ENCODE peak calls at places on chromosomes 11 and 22, in five cellular contexts. R is upper lobe of right lung, W is adrenal gland, F is PC-3, Q is HepG2. I is an unnamed sample. For H3K27me3 and H3K4me1, the result is how much of the 10 kb centered on the place peaks cover.

GRCh38 chr11:62497132-62497915 is 49.3 kb downstream of the AHNAK start:
- DNase-seq in R (no peak), W (no peak), F (peak), Q (peak), I (no peak)

GRCh38 chr22:26673485-26673884 is 16.1 kb downstream of the MIAT start:
- DNase-seq in R (no peak), W (no peak), F (peak), Q (no peak), I (no peak)

GRCh38 chr22:49894321-49895072 is 23.7 kb downstream of the ALG12 start:
- DNase-seq in R (peak), W (no peak), F (no peak), Q (no peak), I (no peak)

GRCh38 chr11:78354741-78355705 is 62.6 kb downstream of the GAB2 start:
- DNase-seq in R (peak), W (no peak), F (no peak), Q (no peak), I (no peak)

GRCh38 chr22:49196046-49196511 is 631.6 kb downstream of the BRD1 start:
- DNase-seq in R (no peak), W (no peak), F (no peak), Q (no peak), I (no peak)

GRCh38 chr11:87300640-87301381 is 263.1 kb downstream of the TMEM135 start:
- DNase-seq in R (no peak), W (no peak), F (peak), Q (no peak), I (no peak)

GRCh38 chr22:35758394-35758793 is 40.7 kb downstream of the APOL5 start:
- DNase-seq in R (no peak), W (no peak), F (no peak), Q (no peak), I (no peak)

GRCh38 chr11:92596596-92597317 is 372.1 kb downstream of the FAT3 start:
- DNase-seq in R (no peak), W (no peak), F (no peak), Q (no peak), I (no peak)

GRCh38 chr11:111761056-111761455 is 5.1 kb downstream of the PPP2R1B start:
- DNase-seq in R (no peak), W (no peak), F (no peak), Q (no peak), I (no peak)

GRCh38 chr11:18731949-18732821 is 6.2 kb upstream of the IGSF22 start:
- DNase-seq in R (no peak), W (peak), F (peak), Q (no peak), I (peak)

GRCh38 chr11:102950622-102951081 is 4.9 kb downstream of the MMP13 start:
- DNase-seq in R (no peak), W (no peak), F (peak), Q (no peak), I (no peak)

GRCh38 chr11:116502641-116503061 is 270.1 kb downstream of the BUD13 start:
- DNase-seq in R (no peak), W (no peak), F (no peak), Q (no peak), I (no peak)

GRCh38 chr11:4766420-4767043 is 3.2 kb downstream of the OR51F1 start:
- DNase-seq in R (no peak), W (no peak), F (no peak), Q (no peak), I (no peak)

GRCh38 chr22:49540084-49540483 is 287.6 kb downstream of the BRD1 start:
- DNase-seq in R (peak), W (no peak), F (no peak), Q (no peak), I (no peak)

GRCh38 chr11:62600367-62601113 is 1.1 kb downstream of the MTA2 start:
- DNase-seq in R (no peak), W (no peak), F (no peak), Q (no peak), I (no peak)

GRCh38 chr11:132718711-132719641 is 813.3 kb downstream of the OPCML start:
- DNase-seq in R (no peak), W (no peak), F (no peak), Q (no peak), I (no peak)

GRCh38 chr11:72333657-72334056 is 89.7 kb upstream of the PHOX2A start:
- DNase-seq in R (no peak), W (no peak), F (no peak), Q (no peak), I (peak)

GRCh38 chr11:75467311-75467710 is 34.3 kb upstream of the KLHL35 start:
- DNase-seq in R (no peak), W (no peak), F (no peak), Q (no peak), I (no peak)

GRCh38 chr11:32433249-32434115 is 1.9 kb downstream of the WT1 start:
- DNase-seq in R (no peak), W (no peak), F (no peak), Q (no peak), I (no peak)

GRCh38 chr11:84780689-84781293 is 846.4 kb downstream of the DLG2 start:
- DNase-seq in R (no peak), W (no peak), F (peak), Q (peak), I (peak)

GRCh38 chr11:71158936-71159335 is 93.4 kb downstream of the SHANK2 start:
- DNase-seq in R (no peak), W (no peak), F (no peak), Q (no peak), I (no peak)

GRCh38 chr11:110522456-110522855 is 92.7 kb downstream of the FDX1 start:
- DNase-seq in R (no peak), W (no peak), F (no peak), Q (no peak), I (no peak)

GRCh38 chr11:20020716-20021115 is 139.6 kb downstream of the DBX1 start:
- DNase-seq in R (no peak), W (no peak), F (no peak), Q (no peak), I (no peak)

GRCh38 chr22:37206118-37206840 is 6.0 kb downstream of the SSTR3 start:
- DNase-seq in R (peak), W (no peak), F (no peak), Q (no peak), I (no peak)

GRCh38 chr11:72780291-72781062 is 13.4 kb downstream of the STARD10 start:
- DNase-seq in R (no peak), W (no peak), F (no peak), Q (no peak), I (no peak)

GRCh38 chr11:129881570-129882170 is 13.7 kb downstream of the NFRKB start:
- DNase-seq in R (no peak), W (no peak), F (peak), Q (peak), I (peak)

GRCh38 chr11:45264839-45265515 is 21.2 kb downstream of the SYT13 start:
- DNase-seq in R (no peak), W (no peak), F (peak), Q (peak), I (peak)

GRCh38 chr22:48786679-48786996 is 1041.0 kb downstream of the BRD1 start:
- DNase-seq in R (no peak), W (no peak), F (no peak), Q (no peak), I (no peak)

GRCh38 chr11:17770048-17770652 is 35.6 kb downstream of the KCNC1 start:
- DNase-seq in R (peak), W (peak), F (no peak), Q (peak), I (no peak)

GRCh38 chr22:23696326-23696851 is 5.6 kb downstream of the RGL4 start:
- DNase-seq in R (peak), W (no peak), F (no peak), Q (no peak), I (peak)

GRCh38 chr11:70509476-70509875 is 111.1 kb downstream of the CTTN start:
- DNase-seq in R (peak), W (no peak), F (no peak), Q (no peak), I (no peak)

GRCh38 chr22:29801796-29802195 is 34.6 kb downstream of the UQCR10 start:
- DNase-seq in R (no peak), W (no peak), F (no peak), Q (no peak), I (no peak)

GRCh38 chr11:6402561-6402981 is 12.3 kb downstream of the SMPD1 start:
- DNase-seq in R (no peak), W (no peak), F (no peak), Q (no peak), I (no peak)

GRCh38 chr22:46862418-46863324 is 100.2 kb downstream of the TBC1D22A start:
- DNase-seq in R (no peak), W (no peak), F (no peak), Q (no peak), I (no peak)

GRCh38 chr11:120065876-120066275 is 72.0 kb downstream of the TRIM29 start:
- DNase-seq in R (no peak), W (peak), F (no peak), Q (no peak), I (no peak)

GRCh38 chr11:120063686-120064340 is 74.1 kb downstream of the TRIM29 start:
- DNase-seq in R (no peak), W (peak), F (no peak), Q (no peak), I (no peak)

GRCh38 chr11:120064341-120064740 is 73.6 kb downstream of the TRIM29 start:
- DNase-seq in R (no peak), W (peak), F (no peak), Q (no peak), I (no peak)

GRCh38 chr11:120066738-120067303 is 71.1 kb downstream of the TRIM29 start:
- DNase-seq in R (no peak), W (no peak), F (no peak), Q (no peak), I (no peak)

DNA sequence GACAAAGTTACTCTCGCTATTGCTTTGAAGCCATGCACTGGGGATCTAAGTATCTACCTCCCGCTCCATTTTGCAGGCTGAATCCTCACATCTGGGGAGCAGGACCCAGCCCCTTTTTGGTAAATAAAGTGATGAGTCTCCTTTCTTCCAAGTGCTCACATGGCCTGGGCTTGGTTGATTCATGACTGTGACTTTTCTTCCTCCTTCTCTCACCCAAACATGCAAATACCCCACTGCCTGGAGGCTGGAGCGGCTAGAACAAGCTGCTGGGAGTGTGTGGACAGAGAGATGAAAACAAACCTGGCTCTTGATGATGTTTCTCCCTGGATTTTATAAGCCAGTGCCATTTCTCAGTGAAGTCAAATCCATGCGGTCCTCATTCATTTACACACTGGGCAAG is 72.7 kb downstream of the TRIM29 start:
- DNase-seq in R (no peak), W (no peak), F (no peak), Q (no peak), I (no peak)
- H3K27me3 ChIP-seq in R (under half), W (under half), F (half or more), Q (half or more), I (under half)

DNA sequence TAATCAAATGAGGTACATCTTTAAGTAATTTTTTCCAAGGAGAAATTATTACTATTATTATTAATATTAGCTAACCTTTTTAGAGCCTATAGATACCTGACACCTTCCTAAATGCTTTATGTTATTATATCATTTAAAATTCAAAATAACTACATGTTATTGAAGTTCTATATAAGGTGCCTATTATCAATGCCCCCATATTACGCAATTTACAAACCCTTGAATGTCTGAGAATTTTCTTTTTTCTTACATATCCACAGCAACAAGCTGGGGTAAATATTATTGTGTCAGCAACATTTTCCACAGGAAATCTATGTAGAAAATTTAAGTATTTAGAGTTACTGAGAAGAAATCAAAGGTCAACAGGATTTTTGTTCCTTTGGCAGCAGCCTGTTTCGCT is 327.3 kb downstream of the NXPE2 start:
- DNase-seq in R (no peak), W (no peak), F (no peak), Q (no peak), I (no peak)
- TF ChIP-seq CTCF in R (no peak), W (no peak), F (no peak), Q (no peak), I (no peak)

DNA sequence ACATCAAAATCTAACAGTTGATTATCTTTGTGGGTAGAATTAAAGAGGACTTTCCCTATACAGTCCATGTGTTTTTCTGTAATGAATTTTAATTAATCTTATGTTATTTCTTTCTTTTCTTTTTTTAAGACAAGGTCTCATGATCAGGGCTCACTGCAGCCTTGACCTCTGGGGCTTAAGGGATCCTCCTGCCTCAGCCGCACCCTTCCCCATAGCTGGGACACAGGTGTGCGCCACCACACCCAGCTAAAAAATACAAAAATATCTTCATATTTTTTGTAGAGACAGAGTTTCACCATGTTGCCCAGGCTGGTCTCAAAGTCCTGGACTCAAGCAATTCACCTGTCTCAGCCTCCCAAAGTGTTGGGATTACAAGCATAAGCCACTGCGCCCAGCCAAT is 7.7 kb downstream of the RAB30 start:
- DNase-seq in R (no peak), W (no peak), F (no peak), Q (no peak), I (no peak)
- H3K4me1 ChIP-seq in R (under half), W (under half), F (under half), Q (half or more), I (under half)

GRCh38 chr11:134275534-134276395 is at the start of gene GLB1L3:
- DNase-seq in R (peak), W (no peak), F (no peak), Q (no peak), I (no peak)

GRCh38 chr11:134275188-134275533 is 1.0 kb upstream of the GLB1L3 start:
- DNase-seq in R (no peak), W (no peak), F (no peak), Q (no peak), I (no peak)

GRCh38 chr11:134276396-134277175 is 407 bp downstream of the GLB1L3 start:
- DNase-seq in R (no peak), W (no peak), F (no peak), Q (no peak), I (no peak)

GRCh38 chr11:134277176-134278001 is 1.2 kb downstream of the GLB1L3 start:
- DNase-seq in R (no peak), W (no peak), F (no peak), Q (no peak), I (no peak)

DNA sequence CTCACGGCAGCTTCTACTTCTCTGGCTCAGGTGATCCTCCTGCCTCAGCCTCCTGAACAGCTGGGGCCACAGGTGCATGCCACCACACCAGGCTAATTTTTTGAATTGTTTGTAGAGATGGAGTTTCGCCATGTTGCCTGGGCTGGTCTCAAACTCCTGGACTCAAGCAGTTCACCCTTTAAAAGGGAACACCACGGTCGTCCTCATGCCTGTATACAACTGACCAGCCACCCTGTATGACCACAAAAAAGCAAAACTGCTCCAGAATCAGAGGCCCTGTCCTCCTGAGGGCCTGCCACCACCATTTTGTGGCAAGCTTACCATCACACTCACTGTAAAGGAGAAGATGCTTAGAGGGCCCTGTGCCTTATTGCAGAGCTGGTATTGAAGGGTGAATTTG is 2.2 kb downstream of the GLB1L3 start:
- DNase-seq in R (no peak), W (no peak), F (no peak), Q (no peak), I (no peak)
- H3K27me3 ChIP-seq in R (half or more), W (half or more), F (half or more), Q (half or more), I (half or more)

I was measured in cardiac muscle cell.